ENCODE peak calls at places on chromosomes 6 and 20, in eight cellular contexts. O is heart left ventricle, C is uterus, J is body of pancreas, R is H54, E is ovary, V is endothelial cell of umbilical vein, F is transverse colon. S is an unnamed sample.

GRCh38 chr6:134866563-134866962 is 83.3 kb downstream of the ALDH8A1 start:
- DNase-seq in O (no peak), F (no peak), J (no peak), C (no peak), R (no peak), V (no peak), E (no peak), S (no peak)

GRCh38 chr6:29649701-29650673 is 6.9 kb upstream of the MOG start:
- DNase-seq in F (peak), C (peak), O (peak), J (peak), R (peak), E (peak), V (peak), S (peak)

GRCh38 chr20:1389703-1390385 is 3.0 kb downstream of the FKBP1A start:
- DNase-seq in O (no peak), J (peak), V (peak), F (no peak), R (no peak), C (no peak), E (no peak), S (no peak)

GRCh38 chr20:45426621-45427020 is 10.7 kb downstream of the PIGT start:
- DNase-seq in O (no peak), C (no peak), F (no peak), E (peak), J (no peak), V (no peak), R (no peak), S (no peak)

GRCh38 chr6:167163476-167164011 is 5.8 kb upstream of the GPR31 start:
- DNase-seq in R (no peak), E (no peak), C (no peak), V (no peak), F (no peak), O (no peak), J (no peak), S (no peak)

GRCh38 chr6:37540390-37540789 is 40.7 kb upstream of the CCDC167 start:
- DNase-seq in F (no peak), J (no peak), C (no peak), O (no peak), E (no peak), R (no peak), V (no peak), S (no peak)

GRCh38 chr6:142945446-142946180 is 637 bp upstream of the HIVEP2 start:
- DNase-seq in R (peak), J (peak), E (peak), O (peak), C (no peak), F (peak), V (no peak), S (peak)

GRCh38 chr20:24781061-24781980 is 167.7 kb upstream of the CST7 start:
- DNase-seq in V (no peak), J (no peak), O (no peak), R (peak), E (no peak), F (no peak), C (no peak), S (no peak)

GRCh38 chr6:154408906-154409500 is 52.4 kb upstream of the IPCEF1 start:
- DNase-seq in V (peak), O (no peak), C (no peak), R (no peak), E (peak), J (no peak), F (peak), S (no peak)

GRCh38 chr6:33018904-33019303 is 9.5 kb upstream of the HLA-DOA start:
- DNase-seq in C (no peak), J (peak), F (peak), E (peak), R (no peak), O (no peak), V (peak), S (peak)

GRCh38 chr20:4247261-4247660 is 231.9 kb upstream of the RNF24 start:
- DNase-seq in O (no peak), E (no peak), J (no peak), C (no peak), R (no peak), V (no peak), F (no peak), S (no peak)

GRCh38 chr6:22250486-22250885 is 46.4 kb downstream of the PRL start:
- DNase-seq in V (no peak), C (no peak), F (no peak), O (no peak), R (no peak), E (no peak), J (no peak), S (no peak)

GRCh38 chr6:135853986-135854385 is 2.5 kb downstream of the PDE7B start:
- DNase-seq in R (no peak), F (no peak), O (no peak), C (no peak), V (no peak), E (no peak), J (no peak), S (no peak)

GRCh38 chr6:130362128-130362527 is 3.7 kb upstream of the TMEM200A start:
- DNase-seq in J (no peak), V (no peak), E (no peak), C (no peak), R (no peak), F (peak), O (no peak), S (peak)

GRCh38 chr6:126180585-126180984 is 159.3 kb upstream of the CENPW start:
- DNase-seq in J (no peak), V (peak), O (no peak), F (no peak), R (peak), E (no peak), C (no peak), S (no peak)

GRCh38 chr6:33668914-33669313 is 42.6 kb downstream of the UQCC2 start:
- DNase-seq in C (no peak), R (no peak), O (peak), V (no peak), F (peak), J (no peak), E (no peak), S (no peak)

GRCh38 chr20:40336530-40336929 is 352.5 kb downstream of the MAFB start:
- DNase-seq in J (no peak), F (no peak), O (no peak), R (no peak), C (no peak), V (no peak), E (no peak), S (no peak)

GRCh38 chr6:61809004-61809595 is 476.9 kb downstream of the KHDRBS2 start:
- DNase-seq in O (no peak), R (no peak), V (no peak), F (no peak), E (no peak), C (no peak), J (no peak), S (peak)

GRCh38 chr20:62694868-62695267 is 13.8 kb upstream of the NTSR1 start:
- DNase-seq in E (no peak), C (no peak), V (no peak), O (no peak), R (no peak), J (no peak), F (no peak), S (no peak)

DNA sequence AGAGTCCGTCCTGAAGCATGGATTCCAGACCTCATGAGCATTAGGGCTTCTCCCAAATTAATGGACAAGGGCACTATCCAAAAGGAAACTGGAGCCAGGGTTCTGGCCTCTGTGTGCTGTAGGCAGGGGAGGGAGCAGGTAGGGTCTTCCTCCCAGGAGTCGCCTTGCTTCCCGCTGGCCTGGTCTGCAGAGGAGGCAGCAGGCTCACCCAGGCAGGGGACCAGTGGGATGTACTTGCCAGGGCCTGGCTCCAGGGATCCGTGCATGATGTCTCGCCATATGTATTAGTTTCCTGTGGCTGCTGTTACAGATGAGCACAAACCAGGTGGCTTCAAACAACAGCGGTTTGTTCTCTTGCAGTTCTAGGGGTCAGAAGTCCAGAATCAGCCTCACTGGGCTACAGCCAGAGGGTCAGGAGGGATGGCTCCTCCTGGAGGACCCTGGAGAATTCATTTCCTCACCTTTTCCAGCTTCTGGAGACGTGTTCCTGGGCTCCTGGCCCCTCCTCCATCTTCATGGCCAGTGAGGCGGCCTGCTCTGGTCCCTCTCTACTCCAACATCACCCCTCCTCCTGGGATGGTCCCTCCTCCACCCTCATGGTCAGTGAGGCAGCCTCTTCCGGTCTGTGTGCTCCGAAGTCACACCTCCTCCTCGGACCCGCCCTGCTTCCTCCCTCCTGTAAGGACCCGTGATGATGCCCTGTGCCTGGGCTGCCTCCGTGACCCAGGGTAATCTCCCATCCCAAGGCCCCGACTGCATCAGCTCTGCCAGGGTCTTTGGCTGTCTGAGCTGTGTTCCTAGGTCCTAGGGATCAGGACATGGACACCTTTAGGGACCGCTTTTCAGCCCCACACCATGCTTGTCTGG is 329.1 kb downstream of the CDH4 start:
- DNase-seq in V (no peak), O (no peak), R (no peak), F (no peak), E (no peak), J (no peak), C (no peak), S (no peak)
- TF ChIP-seq POLR2A in V (no peak), O (no peak), R (no peak), F (no peak), E (no peak), J (no peak), C (no peak), S (no peak)

GRCh38 chr20:3238616-3239025 is 369 bp downstream of the SLC4A11 start:
- DNase-seq in O (no peak), J (no peak), F (peak), E (no peak), V (no peak), R (peak), C (no peak), S (peak)

GRCh38 chr20:3237958-3238615 is 903 bp downstream of the SLC4A11 start:
- DNase-seq in R (no peak), E (no peak), J (no peak), F (no peak), V (no peak), O (no peak), C (no peak), S (no peak)

GRCh38 chr20:3235661-3236324 is 3.2 kb downstream of the SLC4A11 start:
- DNase-seq in F (no peak), R (peak), V (peak), O (no peak), J (no peak), C (no peak), E (no peak), S (no peak)

GRCh38 chr20:3239026-3239866 is at the start of gene SLC4A11:
- DNase-seq in J (peak), V (peak), O (peak), E (no peak), F (peak), C (no peak), R (peak), S (peak)

GRCh38 chr20:3237011-3237957 is 1.7 kb downstream of the SLC4A11 start:
- DNase-seq in J (no peak), E (no peak), V (no peak), F (no peak), C (no peak), O (no peak), R (no peak), S (no peak)
- TF ChIP-seq POLR2A in J (no peak), E (no peak), V (no peak), F (no peak), C (no peak), O (no peak), R (no peak), S (no peak)

DNA sequence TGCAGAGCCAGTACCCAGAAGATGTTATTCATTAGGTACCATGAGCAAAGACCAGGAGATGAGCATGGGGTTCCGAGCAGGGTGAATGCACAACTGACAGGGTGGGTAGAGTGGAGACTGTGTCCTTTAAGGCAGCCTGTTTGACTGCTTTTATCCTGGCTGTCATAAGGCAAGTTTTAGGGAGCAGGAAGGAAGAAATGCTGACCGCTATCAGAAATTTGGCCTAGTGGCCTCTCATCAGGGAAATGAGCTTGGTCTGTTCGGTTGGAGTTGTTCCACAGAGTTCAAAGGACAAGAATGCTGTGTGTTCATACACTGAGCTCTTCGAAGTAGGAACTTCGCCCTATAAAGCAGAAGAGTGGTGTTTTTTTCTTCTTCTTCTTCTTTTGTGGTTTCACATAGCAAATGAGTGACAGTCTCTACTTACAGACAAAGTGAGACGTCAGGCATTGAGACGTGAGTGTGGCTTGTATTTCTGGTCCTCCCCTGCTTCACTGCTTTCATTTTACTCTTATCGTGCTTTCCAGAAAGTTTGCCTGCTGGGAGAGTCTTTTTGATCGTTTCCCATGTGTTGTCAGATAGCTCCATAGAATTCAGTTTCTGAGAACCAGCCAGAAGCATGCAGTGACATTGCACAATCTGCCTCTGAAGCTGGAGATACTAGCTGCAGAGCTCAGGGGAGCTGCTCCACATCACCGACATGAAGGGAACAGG is at the start of gene CASS4:
- DNase-seq in V (peak), O (no peak), J (no peak), E (peak), R (no peak), C (no peak), F (no peak), S (peak)
- TF ChIP-seq POLR2A in V (no peak), O (no peak), J (peak), E (no peak), R (no peak), C (no peak), F (peak), S (peak)

GRCh38 chr20:2654384-2654822 is 2.0 kb downstream of the NOP56 start:
- DNase-seq in O (no peak), J (no peak), E (no peak), R (no peak), F (no peak), V (no peak), C (no peak), S (no peak)
- TF ChIP-seq POLR2A in O (no peak), J (no peak), E (no peak), R (no peak), F (no peak), V (no peak), C (no peak), S (no peak)

DNA sequence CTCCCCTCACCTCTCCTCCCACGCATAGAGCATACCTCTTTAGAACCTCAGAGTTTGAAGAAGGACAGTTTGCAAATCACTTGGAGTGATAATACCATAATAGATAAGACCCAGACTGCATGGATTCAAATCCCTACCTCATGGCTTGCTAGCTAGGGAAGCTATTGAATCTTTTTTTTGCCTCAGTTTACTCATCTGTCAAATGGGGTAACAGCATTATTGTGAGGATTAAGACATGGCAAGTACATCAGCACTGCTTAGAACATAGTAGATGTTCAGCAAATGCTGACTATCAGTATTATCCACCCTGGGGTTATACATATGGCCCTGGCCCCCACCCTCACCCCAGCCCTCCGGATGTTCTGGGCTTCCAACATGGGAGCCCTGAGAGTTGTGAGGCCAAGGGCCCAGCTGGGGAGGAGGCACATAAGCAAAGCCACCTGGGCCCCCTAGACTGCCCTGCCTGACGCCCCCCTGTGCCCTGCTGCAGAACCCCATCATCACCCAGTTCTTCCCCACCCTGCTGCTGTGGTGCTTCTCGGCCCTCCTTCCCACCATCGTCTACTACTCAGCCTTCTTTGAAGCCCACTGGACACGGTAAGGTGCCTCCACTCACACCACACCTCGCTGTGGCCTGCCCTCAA is 9.1 kb upstream of the CAPN11 start:
- DNase-seq in V (no peak), O (no peak), J (no peak), E (no peak), F (no peak), R (no peak), C (no peak), S (no peak)
- TF ChIP-seq POLR2A in V (no peak), O (no peak), J (no peak), E (no peak), F (no peak), R (no peak), C (no peak), S (no peak)

GRCh38 chr6:26473758-26474438 is 16.1 kb downstream of the BTN2A1 start:
- DNase-seq in V (peak), J (peak), C (peak), F (peak), R (peak), E (peak), O (peak), S (peak)
- TF ChIP-seq POLR2A in V (peak), J (peak), C (peak), F (peak), R (peak), E (peak), O (no peak), S (peak)

GRCh38 chr6:16238057-16238657 is at the start of gene GMPR:
- DNase-seq in F (peak), O (peak), C (peak), V (peak), R (peak), J (peak), E (peak), S (peak)
- TF ChIP-seq POLR2A in F (no peak), O (no peak), C (peak), V (no peak), R (peak), J (peak), E (peak), S (peak)

GRCh38 chr6:20771427-20771826 is 237.2 kb downstream of the CDKAL1 start:
- DNase-seq in R (no peak), O (no peak), F (no peak), C (no peak), V (no peak), E (no peak), J (no peak), S (no peak)
- TF ChIP-seq POLR2A in R (no peak), O (no peak), F (no peak), C (no peak), V (no peak), E (no peak), J (no peak), S (no peak)